ENCODE peak calls at places on chromosomes 12 and 14, in seven cellular contexts. B is PC-9; F is CD8-positive, alpha-beta T cell; S is A549; Y is astrocyte of the cerebellum; I is tibial nerve; G is heart right ventricle. U is an unnamed sample.

GRCh38 chr12:34401659-34402227 is 379.4 kb downstream of the ALG10 start:
- DNase-seq in B (no peak), G (no peak), I (peak), F (no peak), Y (no peak), S (no peak), U (no peak)

GRCh38 chr14:69138189-69138535 is 14.8 kb downstream of the DCAF5 start:
- DNase-seq in F (no peak), G (no peak), B (no peak), S (no peak), I (no peak), Y (peak), U (no peak)

GRCh38 chr12:115072712-115073111 is 388.7 kb upstream of the TBX3 start:
- DNase-seq in G (no peak), I (no peak), Y (no peak), S (no peak), B (no peak), F (no peak), U (no peak)

GRCh38 chr14:54818201-54819133 is 84.2 kb downstream of the GCH1 start:
- DNase-seq in S (no peak), I (no peak), Y (peak), B (peak), G (no peak), F (no peak), U (no peak)

GRCh38 chr12:82398883-82399282 is 40.6 kb downstream of the METTL25 start:
- DNase-seq in S (no peak), B (no peak), I (no peak), F (no peak), G (no peak), Y (no peak), U (no peak)

GRCh38 chr14:102105369-102105768 is 18.5 kb upstream of the HSP90AA1 start:
- DNase-seq in I (no peak), Y (no peak), B (no peak), G (no peak), F (no peak), S (no peak), U (no peak)

GRCh38 chr14:59484611-59485174 is 376 bp downstream of the JKAMP start:
- DNase-seq in F (no peak), Y (no peak), S (peak), B (peak), I (no peak), G (no peak), U (no peak)

GRCh38 chr14:61615743-61616523 is 79.4 kb upstream of the HIF1A start:
- DNase-seq in F (no peak), Y (no peak), S (no peak), G (no peak), B (peak), I (no peak), U (no peak)

GRCh38 chr14:88856786-88857366 is 32.4 kb downstream of the TTC8 start:
- DNase-seq in G (no peak), I (no peak), F (no peak), S (no peak), B (no peak), Y (no peak), U (no peak)

GRCh38 chr12:104588048-104588942 is 131.5 kb downstream of the CHST11 start:
- DNase-seq in Y (no peak), F (no peak), I (no peak), G (no peak), S (peak), B (peak), U (no peak)

GRCh38 chr12:103780093-103780440 is 61.0 kb downstream of the NT5DC3 start:
- DNase-seq in G (no peak), Y (no peak), S (no peak), B (peak), I (no peak), F (no peak), U (no peak)

GRCh38 chr12:5689773-5690172 is 255.3 kb downstream of the ANO2 start:
- DNase-seq in Y (no peak), G (no peak), B (no peak), S (peak), F (no peak), I (no peak), U (no peak)

GRCh38 chr12:128652136-128652751 is 171.5 kb downstream of the SLC15A4 start:
- DNase-seq in I (no peak), F (no peak), G (no peak), Y (no peak), B (no peak), S (no peak), U (no peak)

GRCh38 chr14:99685061-99685995 is 1.2 kb downstream of the CYP46A1 start:
- DNase-seq in Y (no peak), S (no peak), I (no peak), G (no peak), B (no peak), F (no peak), U (no peak)

GRCh38 chr14:89537911-89538310 is 120.9 kb upstream of the FOXN3 start:
- DNase-seq in G (no peak), I (no peak), S (no peak), B (no peak), F (no peak), Y (no peak), U (no peak)

GRCh38 chr12:113161415-113162016 is 12.0 kb downstream of the CFAP73 start:
- DNase-seq in B (peak), S (peak), G (no peak), I (no peak), Y (no peak), F (no peak), U (no peak)

DNA sequence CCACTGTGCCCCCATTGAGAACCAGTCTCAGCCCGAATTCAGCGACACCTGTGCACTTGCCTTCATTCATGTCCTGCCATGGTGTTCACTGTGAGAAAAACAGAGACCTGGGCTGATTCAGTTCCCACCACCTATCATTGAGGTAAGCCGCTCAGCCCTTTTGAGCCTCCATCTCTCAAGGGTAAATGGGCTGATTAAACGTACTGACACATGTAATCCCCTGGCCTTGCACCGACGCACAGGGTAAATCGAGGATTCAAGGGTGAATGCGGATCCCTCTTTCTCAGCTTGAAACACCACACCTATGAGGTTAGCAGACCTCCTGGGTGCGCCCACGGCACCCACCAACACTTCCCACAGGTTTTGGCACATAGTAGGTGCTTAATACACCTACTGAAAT is 69.7 kb downstream of the C14orf132 start:
- DNase-seq in F (no peak), B (no peak), Y (no peak), G (no peak), I (no peak), S (no peak), U (no peak)
- H3K4me3 ChIP-seq in F (no peak), B (no peak), Y (no peak), G (no peak), I (no peak), S (no peak), U (no peak)

DNA sequence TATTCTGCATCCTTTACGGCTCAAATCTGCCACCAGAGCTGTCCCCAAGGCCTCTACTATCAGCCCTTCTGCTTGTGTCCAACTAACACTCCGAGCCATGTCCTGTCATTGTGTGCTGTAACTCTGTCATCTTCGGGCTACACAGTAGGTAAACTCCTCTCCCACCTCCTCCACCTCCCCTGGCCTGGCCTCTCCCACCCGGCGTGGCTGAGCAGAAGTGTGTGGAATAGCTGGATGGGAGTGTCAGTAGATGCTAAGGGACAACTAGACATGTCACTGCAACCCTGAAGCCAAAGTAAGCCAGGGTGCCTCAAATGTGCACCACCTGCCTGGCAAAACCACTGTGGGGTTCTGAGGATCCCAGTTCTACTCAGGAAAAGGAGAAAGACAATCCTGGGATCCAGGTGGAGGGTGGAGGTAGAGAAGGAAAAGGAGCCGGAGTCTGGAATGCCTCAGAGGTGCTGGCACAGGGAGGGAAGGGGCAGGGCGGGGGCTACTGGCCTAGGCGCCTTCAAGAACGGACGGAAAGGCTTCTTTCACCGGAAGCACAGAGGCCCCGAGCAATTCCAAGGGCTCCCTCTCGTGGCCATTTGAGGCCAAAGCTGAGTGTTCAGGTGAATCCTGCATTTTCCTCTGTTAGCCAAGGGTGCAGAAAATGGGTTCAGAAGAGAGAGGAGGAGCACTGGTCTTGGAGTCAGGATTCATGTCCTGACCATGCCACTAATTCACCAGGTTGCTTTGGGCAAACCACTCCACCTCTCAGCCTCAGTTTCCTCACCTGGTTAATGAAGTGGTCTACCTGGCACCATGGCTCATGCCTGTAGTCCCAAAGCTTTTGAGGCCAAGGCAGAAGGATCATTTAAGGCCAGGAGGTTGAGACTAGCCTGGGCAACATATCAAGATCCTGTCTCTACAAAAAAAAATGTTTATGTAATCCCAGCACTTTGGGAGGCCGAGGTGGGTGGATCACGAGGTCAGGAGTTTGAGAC is 20.5 kb upstream of the FAM181A start:
- DNase-seq in I (no peak), G (no peak), B (no peak), F (peak), Y (no peak), S (peak), U (peak)
- TF ChIP-seq CTCF in I (peak), G (peak), B (peak), F (peak), Y (peak), S (peak), U (peak)

DNA sequence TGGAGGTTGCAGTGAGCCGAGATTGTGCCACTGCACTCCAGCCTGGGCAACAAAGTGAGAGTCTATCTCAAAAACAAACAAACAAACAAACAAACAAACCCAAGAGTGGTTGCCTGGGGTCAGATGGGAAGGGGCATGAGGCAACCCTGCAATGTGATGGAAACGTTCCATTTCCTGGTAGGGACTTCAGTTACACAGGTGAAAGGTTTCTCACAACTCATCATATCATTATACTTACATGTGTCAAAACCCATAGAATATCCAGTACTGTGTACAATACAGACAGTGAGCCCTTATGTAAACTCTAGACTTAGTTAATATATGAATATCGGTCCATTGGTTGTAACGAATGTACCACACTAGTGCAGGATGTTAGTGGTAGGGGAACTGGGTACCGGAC is 7.2 kb upstream of the KLC1 start:
- DNase-seq in G (no peak), B (no peak), I (no peak), S (no peak), Y (no peak), F (no peak), U (no peak)
- H3K4me3 ChIP-seq in G (no peak), B (no peak), I (no peak), S (no peak), Y (no peak), F (no peak), U (no peak)

GRCh38 chr14:57870686-57871457 is 5.0 kb upstream of the SLC35F4 start:
- DNase-seq in B (no peak), I (no peak), S (no peak), F (no peak), Y (no peak), G (no peak), U (no peak)

GRCh38 chr14:57871487-57872080 is 5.7 kb upstream of the SLC35F4 start:
- DNase-seq in B (no peak), G (no peak), I (no peak), Y (peak), F (no peak), S (peak), U (no peak)

GRCh38 chr14:57865450-57866198 is at the start of gene SLC35F4:
- DNase-seq in Y (no peak), S (no peak), G (no peak), F (no peak), B (no peak), I (no peak), U (no peak)

GRCh38 chr14:57866199-57866755 is 385 bp upstream of the SLC35F4 start:
- DNase-seq in I (no peak), S (no peak), B (no peak), F (no peak), G (no peak), Y (no peak), U (no peak)

DNA sequence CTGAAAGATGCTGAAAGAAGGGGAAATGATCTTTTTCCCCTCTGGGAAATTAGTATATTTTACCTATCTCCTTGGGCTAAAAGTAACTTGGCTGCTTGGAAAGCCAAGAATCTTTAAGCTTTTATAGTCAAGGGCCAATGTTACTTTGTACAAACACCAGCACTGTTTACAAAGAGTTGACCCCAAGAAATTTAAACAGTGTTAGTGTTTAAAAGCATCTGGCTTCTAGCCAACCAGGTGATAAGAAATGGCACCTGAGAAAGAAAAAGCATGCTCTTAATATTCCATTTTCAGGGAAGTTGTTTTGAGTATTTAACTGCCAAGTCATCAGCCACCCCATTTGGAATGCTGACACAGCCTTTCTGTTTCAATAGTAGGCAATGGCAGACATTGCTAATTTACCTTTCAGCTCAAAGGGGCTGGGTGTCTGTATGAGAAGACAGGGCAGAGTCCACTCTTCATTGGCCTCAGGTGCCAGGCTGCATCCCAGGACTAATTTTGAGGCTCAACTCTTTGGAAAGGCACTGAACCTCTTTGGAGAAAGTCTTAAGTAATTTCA is 3.7 kb upstream of the SLC35F4 start:
- DNase-seq in G (no peak), S (no peak), F (no peak), I (no peak), B (no peak), Y (no peak), U (no peak)
- TF ChIP-seq CTCF in G (no peak), S (no peak), F (no peak), I (no peak), B (no peak), Y (no peak), U (no peak)